ENCODE peak calls at places on chromosomes 7 and 10, in eight cellular contexts. One of them, this sample, is unnamed.

GRCh38 chr10:95706573-95706972 is 12.8 kb upstream of the TCTN3 start:
- DNase-seq in NCI-H748 treated with DMSO at 0.1 percent for 48 hours: no peak
- DNase-seq in breast epithelium: no peak
- DNase-seq in naive thymus-derived CD4-positive, alpha-beta T cell: no peak
- DNase-seq in activated gamma-delta T cell treated with anti-CD3 and anti-CD28 coated beads, Interleukin-2, amount 50 U/mL, for 16 hours: no peak
- DNase-seq in type B pancreatic cell: no peak
- DNase-seq in epithelial cell of proximal tubule: no peak
- DNase-seq in frontal cortex: no peak
- DNase-seq in this sample: no peak

GRCh38 chr10:100889546-100889945 is 23.2 kb upstream of the SLF2 start:
- DNase-seq in frontal cortex: no peak
- DNase-seq in naive thymus-derived CD4-positive, alpha-beta T cell: no peak
- DNase-seq in type B pancreatic cell: peak
- DNase-seq in epithelial cell of proximal tubule: no peak
- DNase-seq in NCI-H748 treated with DMSO at 0.1 percent for 48 hours: no peak
- DNase-seq in activated gamma-delta T cell treated with anti-CD3 and anti-CD28 coated beads, Interleukin-2, amount 50 U/mL, for 16 hours: no peak
- DNase-seq in breast epithelium: no peak
- DNase-seq in this sample: no peak

GRCh38 chr10:61076572-61077114 is 132.7 kb upstream of the RHOBTB1 start:
- DNase-seq in activated gamma-delta T cell treated with anti-CD3 and anti-CD28 coated beads, Interleukin-2, amount 50 U/mL, for 16 hours: no peak
- DNase-seq in epithelial cell of proximal tubule: no peak
- DNase-seq in NCI-H748 treated with DMSO at 0.1 percent for 48 hours: no peak
- DNase-seq in type B pancreatic cell: no peak
- DNase-seq in frontal cortex: no peak
- DNase-seq in breast epithelium: no peak
- DNase-seq in naive thymus-derived CD4-positive, alpha-beta T cell: no peak
- DNase-seq in this sample: no peak

GRCh38 chr7:54785261-54785660 is 26.2 kb upstream of the SEC61G start:
- DNase-seq in epithelial cell of proximal tubule: no peak
- DNase-seq in activated gamma-delta T cell treated with anti-CD3 and anti-CD28 coated beads, Interleukin-2, amount 50 U/mL, for 16 hours: no peak
- DNase-seq in naive thymus-derived CD4-positive, alpha-beta T cell: no peak
- DNase-seq in frontal cortex: no peak
- DNase-seq in NCI-H748 treated with DMSO at 0.1 percent for 48 hours: no peak
- DNase-seq in type B pancreatic cell: no peak
- DNase-seq in breast epithelium: no peak
- DNase-seq in this sample: no peak

GRCh38 chr10:30505543-30506298 is 71.7 kb downstream of the MAP3K8 start:
- DNase-seq in activated gamma-delta T cell treated with anti-CD3 and anti-CD28 coated beads, Interleukin-2, amount 50 U/mL, for 16 hours: no peak
- DNase-seq in NCI-H748 treated with DMSO at 0.1 percent for 48 hours: no peak
- DNase-seq in naive thymus-derived CD4-positive, alpha-beta T cell: no peak
- DNase-seq in breast epithelium: no peak
- DNase-seq in frontal cortex: no peak
- DNase-seq in epithelial cell of proximal tubule: no peak
- DNase-seq in type B pancreatic cell: no peak
- DNase-seq in this sample: no peak

GRCh38 chr10:81784111-81784597 is 90.8 kb upstream of the NRG3 start:
- DNase-seq in activated gamma-delta T cell treated with anti-CD3 and anti-CD28 coated beads, Interleukin-2, amount 50 U/mL, for 16 hours: no peak
- DNase-seq in frontal cortex: no peak
- DNase-seq in naive thymus-derived CD4-positive, alpha-beta T cell: no peak
- DNase-seq in NCI-H748 treated with DMSO at 0.1 percent for 48 hours: no peak
- DNase-seq in breast epithelium: no peak
- DNase-seq in epithelial cell of proximal tubule: no peak
- DNase-seq in type B pancreatic cell: peak
- DNase-seq in this sample: no peak

GRCh38 chr10:34474060-34474376 is 341.1 kb downstream of the PARD3 start:
- DNase-seq in NCI-H748 treated with DMSO at 0.1 percent for 48 hours: no peak
- DNase-seq in frontal cortex: no peak
- DNase-seq in type B pancreatic cell: no peak
- DNase-seq in breast epithelium: no peak
- DNase-seq in epithelial cell of proximal tubule: peak
- DNase-seq in naive thymus-derived CD4-positive, alpha-beta T cell: no peak
- DNase-seq in activated gamma-delta T cell treated with anti-CD3 and anti-CD28 coated beads, Interleukin-2, amount 50 U/mL, for 16 hours: no peak
- DNase-seq in this sample: no peak

GRCh38 chr10:88781206-88781605 is 21.3 kb upstream of the LIPM start:
- DNase-seq in frontal cortex: no peak
- DNase-seq in epithelial cell of proximal tubule: no peak
- DNase-seq in type B pancreatic cell: no peak
- DNase-seq in activated gamma-delta T cell treated with anti-CD3 and anti-CD28 coated beads, Interleukin-2, amount 50 U/mL, for 16 hours: no peak
- DNase-seq in breast epithelium: no peak
- DNase-seq in naive thymus-derived CD4-positive, alpha-beta T cell: no peak
- DNase-seq in NCI-H748 treated with DMSO at 0.1 percent for 48 hours: no peak
- DNase-seq in this sample: no peak

GRCh38 chr10:43461950-43462349 is 25.0 kb downstream of the ZNF487 start:
- DNase-seq in type B pancreatic cell: no peak
- DNase-seq in breast epithelium: no peak
- DNase-seq in naive thymus-derived CD4-positive, alpha-beta T cell: peak
- DNase-seq in NCI-H748 treated with DMSO at 0.1 percent for 48 hours: peak
- DNase-seq in activated gamma-delta T cell treated with anti-CD3 and anti-CD28 coated beads, Interleukin-2, amount 50 U/mL, for 16 hours: peak
- DNase-seq in frontal cortex: peak
- DNase-seq in epithelial cell of proximal tubule: peak
- DNase-seq in this sample: peak

GRCh38 chr10:48895198-48895720 is 44.4 kb downstream of the LRRC18 start:
- DNase-seq in frontal cortex: no peak
- DNase-seq in naive thymus-derived CD4-positive, alpha-beta T cell: no peak
- DNase-seq in breast epithelium: no peak
- DNase-seq in epithelial cell of proximal tubule: no peak
- DNase-seq in type B pancreatic cell: peak
- DNase-seq in NCI-H748 treated with DMSO at 0.1 percent for 48 hours: no peak
- DNase-seq in activated gamma-delta T cell treated with anti-CD3 and anti-CD28 coated beads, Interleukin-2, amount 50 U/mL, for 16 hours: no peak
- DNase-seq in this sample: no peak

GRCh38 chr10:70334526-70335245 is 47.7 kb downstream of the LRRC20 start:
- DNase-seq in naive thymus-derived CD4-positive, alpha-beta T cell: no peak
- DNase-seq in breast epithelium: no peak
- DNase-seq in activated gamma-delta T cell treated with anti-CD3 and anti-CD28 coated beads, Interleukin-2, amount 50 U/mL, for 16 hours: no peak
- DNase-seq in NCI-H748 treated with DMSO at 0.1 percent for 48 hours: no peak
- DNase-seq in epithelial cell of proximal tubule: no peak
- DNase-seq in frontal cortex: no peak
- DNase-seq in type B pancreatic cell: no peak
- DNase-seq in this sample: peak

GRCh38 chr7:150838965-150839650 is 13.2 kb upstream of the AOC1 start:
- DNase-seq in frontal cortex: no peak
- DNase-seq in epithelial cell of proximal tubule: no peak
- DNase-seq in naive thymus-derived CD4-positive, alpha-beta T cell: no peak
- DNase-seq in activated gamma-delta T cell treated with anti-CD3 and anti-CD28 coated beads, Interleukin-2, amount 50 U/mL, for 16 hours: no peak
- DNase-seq in NCI-H748 treated with DMSO at 0.1 percent for 48 hours: no peak
- DNase-seq in type B pancreatic cell: peak
- DNase-seq in breast epithelium: no peak
- DNase-seq in this sample: no peak

GRCh38 chr7:131424219-131424822 is 96.6 kb downstream of the MKLN1 start:
- DNase-seq in NCI-H748 treated with DMSO at 0.1 percent for 48 hours: peak
- DNase-seq in type B pancreatic cell: no peak
- DNase-seq in naive thymus-derived CD4-positive, alpha-beta T cell: peak
- DNase-seq in epithelial cell of proximal tubule: no peak
- DNase-seq in activated gamma-delta T cell treated with anti-CD3 and anti-CD28 coated beads, Interleukin-2, amount 50 U/mL, for 16 hours: no peak
- DNase-seq in breast epithelium: no peak
- DNase-seq in frontal cortex: peak
- DNase-seq in this sample: peak